ENCODE peak calls at places on chromosome 15, in four cellular contexts. D is A549, I is kidney epithelial cell, T is dorsolateral prefrontal cortex. N is an unnamed sample.

GRCh38 chr15:49706805-49707204 is 86.0 kb downstream of the DTWD1 start:
- DNase-seq in D (no peak), T (no peak), I (no peak), N (no peak)

GRCh38 chr15:92906563-92907081 is 6.5 kb downstream of the CHD2 start:
- DNase-seq in T (no peak), D (peak), I (no peak), N (no peak)

GRCh38 chr15:86555939-86556725 is 476.5 kb downstream of the AGBL1 start:
- DNase-seq in T (no peak), D (peak), I (no peak), N (no peak)

GRCh38 chr15:75606711-75607684 is 18.5 kb downstream of the SNUPN start:
- DNase-seq in T (no peak), D (no peak), I (no peak), N (no peak)

GRCh38 chr15:85616549-85616948 is 178.2 kb downstream of the KLHL25 start:
- DNase-seq in D (no peak), T (no peak), I (no peak), N (no peak)

GRCh38 chr15:69887553-69887952 is 210.2 kb downstream of the TLE3 start:
- DNase-seq in T (no peak), I (no peak), D (no peak), N (no peak)

GRCh38 chr15:25245801-25246622 is 192.8 kb downstream of the UBE3A start:
- DNase-seq in D (no peak), T (peak), I (no peak), N (no peak)

GRCh38 chr15:57552678-57553334 is 38.9 kb upstream of the MYZAP start:
- DNase-seq in I (no peak), T (no peak), D (no peak), N (no peak)

GRCh38 chr15:25743160-25743908 is 119.8 kb downstream of the ATP10A start:
- DNase-seq in T (no peak), I (no peak), D (no peak), N (no peak)

GRCh38 chr15:85609492-85609891 is 185.2 kb downstream of the KLHL25 start:
- DNase-seq in D (no peak), T (no peak), I (no peak), N (no peak)

GRCh38 chr15:58040117-58040516 is 25.4 kb downstream of the ALDH1A2 start:
- DNase-seq in T (no peak), D (no peak), I (no peak), N (no peak)

GRCh38 chr15:28887344-28888174 is 1.8 kb downstream of the APBA2 start:
- DNase-seq in I (no peak), T (no peak), D (no peak), N (no peak)

GRCh38 chr15:58549013-58549779 is 117.4 kb downstream of the LIPC start:
- DNase-seq in T (no peak), D (no peak), I (no peak), N (no peak)

GRCh38 chr15:99745687-99746086 is 12.4 kb upstream of the LYSMD4 start:
- DNase-seq in D (no peak), I (no peak), T (no peak), N (no peak)

GRCh38 chr15:92914768-92915221 is 14.7 kb downstream of the CHD2 start:
- DNase-seq in T (no peak), I (no peak), D (peak), N (no peak)

GRCh38 chr15:73030280-73030679 is 22.0 kb upstream of the NEO1 start:
- DNase-seq in D (no peak), I (no peak), T (no peak), N (no peak)

GRCh38 chr15:78175333-78175732 is 26.2 kb downstream of the IDH3A start:
- DNase-seq in I (no peak), D (no peak), T (no peak), N (no peak)

GRCh38 chr15:72584006-72584405 is 70.5 kb upstream of the GOLGA6B start:
- DNase-seq in D (no peak), I (no peak), T (no peak), N (no peak)

GRCh38 chr15:58546635-58547627 is 115.1 kb downstream of the LIPC start:
- DNase-seq in D (peak), I (peak), T (no peak), N (peak)

GRCh38 chr15:67827561-67828378 is 2.5 kb downstream of the SKOR1 start:
- DNase-seq in D (no peak), T (peak), I (no peak), N (no peak)
- H3K4me3 ChIP-seq in D (peak), T (no peak), I (no peak), N (no peak)

GRCh38 chr15:40941528-40942336 is 11.5 kb upstream of the CHAC1 start:
- DNase-seq in D (peak), I (peak), T (peak), N (no peak)
- TF ChIP-seq CTCF in D (peak), I (no peak), T (peak), N (peak)

GRCh38 chr15:45458746-45459403 is 63.7 kb downstream of the SLC30A4 start:
- DNase-seq in T (peak), D (peak), I (no peak), N (no peak)
- H3K4me3 ChIP-seq in T (peak), D (peak), I (peak), N (peak)

DNA sequence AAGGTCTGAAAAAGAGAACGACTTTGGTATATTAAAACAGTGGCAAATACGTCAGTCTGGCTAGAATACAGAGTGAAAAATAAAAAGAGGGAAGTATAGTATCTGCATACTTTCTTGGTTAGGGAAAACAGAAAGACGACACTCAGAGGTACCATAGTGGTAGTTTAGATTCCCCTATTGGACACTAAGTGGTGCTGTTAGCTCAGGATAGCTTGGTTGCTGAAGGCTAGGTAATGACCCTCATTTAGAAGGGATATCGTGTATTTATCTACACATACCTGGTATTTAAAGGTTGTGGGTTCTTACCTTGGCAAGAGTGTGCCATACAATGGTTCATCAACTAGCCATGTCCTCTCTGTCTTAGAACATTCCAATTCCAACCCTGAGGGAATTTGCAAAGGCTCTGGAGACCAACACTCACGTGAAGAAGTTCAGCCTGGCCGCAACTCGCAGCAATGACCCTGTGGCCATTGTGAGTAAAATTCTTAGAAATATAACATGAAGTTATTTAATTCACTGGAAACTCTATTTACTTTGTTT is 31.0 kb downstream of the TMOD2 start:
- DNase-seq in D (peak), T (no peak), I (no peak), N (no peak)
- TF ChIP-seq CTCF in D (peak), T (no peak), I (peak), N (peak)

GRCh38 chr15:82810061-82810862 is 834 bp downstream of the WHAMM start:
- DNase-seq in T (peak), I (no peak), D (peak), N (no peak)

GRCh38 chr15:82810863-82811421 is 1.5 kb downstream of the WHAMM start:
- DNase-seq in T (no peak), D (no peak), I (no peak), N (no peak)

GRCh38 chr15:82809308-82810060 is at the start of gene WHAMM:
- DNase-seq in I (peak), T (peak), D (peak), N (peak)

GRCh38 chr15:82807920-82808633 is 1.4 kb upstream of the WHAMM start:
- DNase-seq in T (no peak), I (no peak), D (no peak), N (no peak)

GRCh38 chr15:82808634-82809041 is 790 bp upstream of the WHAMM start:
- DNase-seq in I (no peak), T (no peak), D (no peak), N (no peak)
- H3K4me3 ChIP-seq in I (no peak), T (peak), D (peak), N (no peak)

DNA sequence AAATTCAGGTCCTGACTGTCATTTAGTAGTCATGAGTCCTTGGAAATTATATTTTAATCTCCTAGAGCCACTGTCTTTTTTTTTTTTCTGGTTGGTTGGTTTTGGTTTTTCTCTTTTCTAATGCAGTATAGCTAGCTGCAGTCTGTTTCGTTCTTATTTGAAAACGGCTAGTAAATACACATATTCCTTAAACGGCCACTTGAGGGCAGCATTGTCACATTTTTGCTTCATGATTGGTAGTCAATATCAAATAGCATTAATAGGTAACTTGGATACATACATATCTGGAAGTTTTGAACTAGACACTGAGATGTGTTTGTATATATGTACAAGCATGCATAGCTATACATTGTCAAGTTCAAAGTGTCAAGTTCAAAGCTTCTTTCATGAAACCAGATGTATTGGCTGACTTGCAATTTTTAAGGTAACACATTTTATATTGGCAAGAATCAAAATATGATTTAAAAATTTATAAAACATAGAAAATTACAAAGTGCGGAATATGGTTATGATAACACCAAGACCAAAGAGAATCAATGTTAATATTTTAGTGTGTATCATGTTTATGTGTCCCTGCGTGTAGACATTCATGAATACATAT is 22.5 kb downstream of the GABRA5 start:
- DNase-seq in I (peak), T (no peak), D (peak), N (peak)
- TF ChIP-seq CTCF in I (peak), T (peak), D (peak), N (peak)